ENCODE peak calls at places on chromosomes 6 and 20, in five cellular contexts. F is activated naive CD8-positive, alpha-beta T cell treated with anti-CD3 and anti-CD28 coated beads, Interleukin-2, amount 10 ng/mL, durations not matched to agents 7 days and 5 days; S is NCI-H69; U is T-helper 1 cell; G is tibial artery. H is an unnamed sample.

GRCh38 chr20:50370036-50370566 is 140.1 kb upstream of the PTPN1 start:
- DNase-seq in F (no peak), S (no peak), U (no peak), G (no peak), H (no peak)

GRCh38 chr6:125255201-125255600 is 46.6 kb downstream of the HDDC2 start:
- DNase-seq in F (no peak), S (no peak), U (no peak), G (no peak), H (no peak)

GRCh38 chr6:44039191-44039719 is 88.0 kb downstream of the MRPL14 start:
- DNase-seq in F (peak), S (no peak), U (no peak), G (peak), H (no peak)

GRCh38 chr20:62294516-62294915 is 8.3 kb upstream of the ADRM1 start:
- DNase-seq in F (no peak), S (no peak), U (no peak), G (no peak), H (no peak)

GRCh38 chr6:127178746-127179145 is 60.3 kb downstream of the RSPO3 start:
- DNase-seq in F (no peak), S (no peak), U (no peak), G (no peak), H (no peak)

GRCh38 chr6:167549187-167549586 is 224.3 kb downstream of the TTLL2 start:
- DNase-seq in F (no peak), S (no peak), U (no peak), G (peak), H (no peak)

GRCh38 chr6:108945686-108946158 is 97.5 kb downstream of the ARMC2 start:
- DNase-seq in F (no peak), S (peak), U (no peak), G (peak), H (no peak)

GRCh38 chr6:36441307-36441894 is 1.3 kb downstream of the PXT1 start:
- DNase-seq in F (peak), S (peak), U (peak), G (peak), H (peak)

GRCh38 chr20:62352402-62353288 is 14.5 kb downstream of the LAMA5 start:
- DNase-seq in F (no peak), S (peak), U (no peak), G (peak), H (no peak)

GRCh38 chr20:23826541-23827018 is at the start of gene CST2:
- DNase-seq in F (no peak), S (no peak), U (no peak), G (no peak), H (no peak)

GRCh38 chr6:65170273-65170672 is 536.8 kb downstream of the EYS start:
- DNase-seq in F (no peak), S (no peak), U (no peak), G (no peak), H (no peak)

GRCh38 chr6:25083784-25084507 is 148.2 kb upstream of the RIPOR2 start:
- DNase-seq in F (no peak), S (no peak), U (no peak), G (no peak), H (no peak)

GRCh38 chr6:137811121-137811911 is 55.7 kb upstream of the TNFAIP3 start:
- DNase-seq in F (peak), S (peak), U (peak), G (peak), H (peak)

GRCh38 chr20:51811040-51811351 is 8.7 kb upstream of the SALL4 start:
- DNase-seq in F (no peak), S (peak), U (no peak), G (no peak), H (no peak)

GRCh38 chr6:138545621-138545980 is 46.3 kb upstream of the NHSL1 start:
- DNase-seq in F (no peak), S (peak), U (no peak), G (peak), H (no peak)

GRCh38 chr6:167934426-167934864 is 63.0 kb upstream of the KIF25 start:
- DNase-seq in F (no peak), S (no peak), U (no peak), G (no peak), H (no peak)

GRCh38 chr20:53828673-53829085 is 235.0 kb upstream of the ZNF217 start:
- DNase-seq in F (no peak), S (no peak), U (no peak), G (no peak), H (no peak)

GRCh38 chr20:25526446-25526845 is 58.9 kb downstream of the NINL start:
- DNase-seq in F (no peak), S (no peak), U (no peak), G (no peak), H (no peak)

GRCh38 chr6:125859691-125860210 is 69.0 kb downstream of the NCOA7 start:
- DNase-seq in F (no peak), S (no peak), U (no peak), G (no peak), H (no peak)

H was measured in keratinocyte.